ENCODE peak calls at places on chromosomes 6 and 20, in eight cellular contexts. One of them, this sample, is unnamed.

GRCh38 chr6:1240766-1241165 is 71.1 kb upstream of the FOXQ1 start:
- DNase-seq in AG10803: peak; percentile 28
- DNase-seq in fibroblast of lung: no peak
- DNase-seq in AG04449: no peak
- DNase-seq in uterus: no peak
- DNase-seq in heart right ventricle: no peak
- DNase-seq in colonic mucosa: no peak
- DNase-seq in cardiac muscle cell: peak; percentile 2
- DNase-seq in this sample: no peak

GRCh38 chr6:139863356-139863755 is 488.9 kb upstream of the CITED2 start:
- DNase-seq in AG10803: peak; percentile 73
- DNase-seq in fibroblast of lung: peak; percentile 48
- DNase-seq in AG04449: peak; percentile 54
- DNase-seq in uterus: no peak
- DNase-seq in heart right ventricle: no peak
- DNase-seq in colonic mucosa: no peak
- DNase-seq in cardiac muscle cell: no peak
- DNase-seq in this sample: no peak

GRCh38 chr6:41429506-41430504 is 94.4 kb downstream of the NCR2 start:
- DNase-seq in AG10803: no peak
- DNase-seq in fibroblast of lung: peak; percentile 20
- DNase-seq in AG04449: no peak
- DNase-seq in uterus: no peak
- DNase-seq in heart right ventricle: no peak
- DNase-seq in colonic mucosa: no peak
- DNase-seq in cardiac muscle cell: no peak
- DNase-seq in this sample: no peak

GRCh38 chr6:158647501-158647900 is 2.4 kb upstream of the SYTL3 start:
- DNase-seq in AG10803: peak; percentile 57
- DNase-seq in fibroblast of lung: peak; percentile 55
- DNase-seq in AG04449: no peak
- DNase-seq in uterus: no peak
- DNase-seq in heart right ventricle: no peak
- DNase-seq in colonic mucosa: peak; percentile 4
- DNase-seq in cardiac muscle cell: no peak
- DNase-seq in this sample: no peak

GRCh38 chr20:63254536-63255384 is 497 bp upstream of the NKAIN4 start:
- DNase-seq in AG10803: no peak
- DNase-seq in fibroblast of lung: no peak
- DNase-seq in AG04449: no peak
- DNase-seq in uterus: no peak
- DNase-seq in heart right ventricle: no peak
- DNase-seq in colonic mucosa: no peak
- DNase-seq in cardiac muscle cell: no peak
- DNase-seq in this sample: no peak

GRCh38 chr6:158219229-158219628 is 51.1 kb downstream of the GTF2H5 start:
- DNase-seq in AG10803: peak; percentile 98
- DNase-seq in fibroblast of lung: peak; percentile 75
- DNase-seq in AG04449: peak; percentile 92
- DNase-seq in uterus: no peak
- DNase-seq in heart right ventricle: no peak
- DNase-seq in colonic mucosa: peak; percentile 58
- DNase-seq in cardiac muscle cell: peak; percentile 95
- DNase-seq in this sample: no peak

GRCh38 chr6:67352717-67353116 is 1282.4 kb upstream of the ADGRB3 start:
- DNase-seq in AG10803: no peak
- DNase-seq in fibroblast of lung: no peak
- DNase-seq in AG04449: no peak
- DNase-seq in uterus: no peak
- DNase-seq in heart right ventricle: no peak
- DNase-seq in colonic mucosa: no peak
- DNase-seq in cardiac muscle cell: no peak
- DNase-seq in this sample: no peak

GRCh38 chr20:33685328-33686007 is 717 bp downstream of the E2F1 start:
- DNase-seq in AG10803: no peak
- DNase-seq in fibroblast of lung: no peak
- DNase-seq in AG04449: no peak
- DNase-seq in uterus: no peak
- DNase-seq in heart right ventricle: no peak
- DNase-seq in colonic mucosa: peak; percentile 77
- DNase-seq in cardiac muscle cell: no peak
- DNase-seq in this sample: no peak

GRCh38 chr6:107231243-107231642 is 115.9 kb upstream of the BEND3 start:
- DNase-seq in AG10803: no peak
- DNase-seq in fibroblast of lung: no peak
- DNase-seq in AG04449: no peak
- DNase-seq in uterus: no peak
- DNase-seq in heart right ventricle: no peak
- DNase-seq in colonic mucosa: no peak
- DNase-seq in cardiac muscle cell: no peak
- DNase-seq in this sample: no peak

GRCh38 chr6:15265787-15266186 is 19.9 kb downstream of the JARID2 start:
- DNase-seq in AG10803: no peak
- DNase-seq in fibroblast of lung: no peak
- DNase-seq in AG04449: no peak
- DNase-seq in uterus: no peak
- DNase-seq in heart right ventricle: no peak
- DNase-seq in colonic mucosa: no peak
- DNase-seq in cardiac muscle cell: no peak
- DNase-seq in this sample: no peak

GRCh38 chr6:111984081-111984480 is 69.8 kb upstream of the CCN6 start:
- DNase-seq in AG10803: no peak
- DNase-seq in fibroblast of lung: no peak
- DNase-seq in AG04449: no peak
- DNase-seq in uterus: no peak
- DNase-seq in heart right ventricle: no peak
- DNase-seq in colonic mucosa: no peak
- DNase-seq in cardiac muscle cell: no peak
- DNase-seq in this sample: no peak

GRCh38 chr20:49368596-49368995 is 90.7 kb upstream of the ZNFX1 start:
- DNase-seq in AG10803: no peak
- DNase-seq in fibroblast of lung: no peak
- DNase-seq in AG04449: no peak
- DNase-seq in uterus: no peak
- DNase-seq in heart right ventricle: no peak
- DNase-seq in colonic mucosa: no peak
- DNase-seq in cardiac muscle cell: no peak
- DNase-seq in this sample: no peak

GRCh38 chr6:169590376-169590939 is 111.4 kb downstream of the WDR27 start:
- DNase-seq in AG10803: no peak
- DNase-seq in fibroblast of lung: no peak
- DNase-seq in AG04449: no peak
- DNase-seq in uterus: no peak
- DNase-seq in heart right ventricle: no peak
- DNase-seq in colonic mucosa: no peak
- DNase-seq in cardiac muscle cell: no peak
- DNase-seq in this sample: no peak

GRCh38 chr20:46202758-46203509 is 84.8 kb downstream of the CD40 start:
- DNase-seq in AG10803: no peak
- DNase-seq in fibroblast of lung: no peak
- DNase-seq in AG04449: no peak
- DNase-seq in uterus: peak; percentile 58
- DNase-seq in heart right ventricle: no peak
- DNase-seq in colonic mucosa: peak; percentile 28
- DNase-seq in cardiac muscle cell: peak; percentile 54
- DNase-seq in this sample: no peak

GRCh38 chr6:130970839-130971410 is 92.1 kb downstream of the EPB41L2 start:
- DNase-seq in AG10803: no peak
- DNase-seq in fibroblast of lung: peak; percentile 36
- DNase-seq in AG04449: no peak
- DNase-seq in uterus: no peak
- DNase-seq in heart right ventricle: no peak
- DNase-seq in colonic mucosa: no peak
- DNase-seq in cardiac muscle cell: no peak
- DNase-seq in this sample: no peak

GRCh38 chr20:41011551-41012067 is 17.0 kb upstream of the TOP1 start:
- DNase-seq in AG10803: no peak
- DNase-seq in fibroblast of lung: no peak
- DNase-seq in AG04449: no peak
- DNase-seq in uterus: no peak
- DNase-seq in heart right ventricle: no peak
- DNase-seq in colonic mucosa: no peak
- DNase-seq in cardiac muscle cell: no peak
- DNase-seq in this sample: no peak

GRCh38 chr20:25394996-25395395 is 4.4 kb upstream of the ABHD12 start:
- DNase-seq in AG10803: no peak
- DNase-seq in fibroblast of lung: no peak
- DNase-seq in AG04449: no peak
- DNase-seq in uterus: no peak
- DNase-seq in heart right ventricle: no peak
- DNase-seq in colonic mucosa: no peak
- DNase-seq in cardiac muscle cell: no peak
- DNase-seq in this sample: no peak

GRCh38 chr20:25399038-25399430 is 8.4 kb upstream of the ABHD12 start:
- DNase-seq in AG10803: peak; percentile 79
- DNase-seq in fibroblast of lung: peak; percentile 62
- DNase-seq in AG04449: peak; percentile 59
- DNase-seq in uterus: peak; percentile 29
- DNase-seq in heart right ventricle: peak; percentile 31
- DNase-seq in colonic mucosa: peak; percentile 56
- DNase-seq in cardiac muscle cell: peak; percentile 82
- DNase-seq in this sample: peak; percentile 66

GRCh38 chr20:25397081-25397480 is 6.4 kb upstream of the ABHD12 start:
- DNase-seq in AG10803: no peak
- DNase-seq in fibroblast of lung: no peak
- DNase-seq in AG04449: no peak
- DNase-seq in uterus: no peak
- DNase-seq in heart right ventricle: no peak
- DNase-seq in colonic mucosa: peak; percentile 43
- DNase-seq in cardiac muscle cell: no peak
- DNase-seq in this sample: no peak

GRCh38 chr20:25398363-25399037 is 7.9 kb upstream of the ABHD12 start:
- DNase-seq in AG10803: no peak
- DNase-seq in fibroblast of lung: no peak
- DNase-seq in AG04449: no peak
- DNase-seq in uterus: no peak
- DNase-seq in heart right ventricle: no peak
- DNase-seq in colonic mucosa: no peak
- DNase-seq in cardiac muscle cell: no peak
- DNase-seq in this sample: no peak

DNA sequence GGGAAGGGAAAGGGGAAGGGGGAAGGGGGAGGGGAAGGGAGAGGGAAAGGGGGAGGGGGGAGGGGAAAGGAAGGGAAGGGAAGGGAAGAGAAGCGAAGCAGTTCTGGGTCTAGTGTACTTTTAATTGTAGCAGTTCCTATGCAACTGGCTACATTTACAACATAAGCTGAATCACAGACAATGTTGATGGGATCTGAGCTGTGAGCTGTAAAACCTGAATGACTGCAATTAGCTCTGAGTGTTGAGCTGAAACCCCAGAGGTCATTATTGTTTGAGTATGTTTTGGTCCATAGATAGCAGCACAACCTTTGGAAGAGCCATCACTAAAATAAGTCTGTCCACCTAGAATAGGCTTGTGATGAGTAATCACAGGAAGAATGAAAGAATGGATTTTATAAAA is 7.2 kb upstream of the ABHD12 start:
- DNase-seq in AG10803: no peak
- DNase-seq in fibroblast of lung: peak; percentile 11
- DNase-seq in AG04449: no peak
- DNase-seq in uterus: no peak
- DNase-seq in heart right ventricle: no peak
- DNase-seq in colonic mucosa: peak; percentile 50
- DNase-seq in cardiac muscle cell: no peak
- DNase-seq in this sample: no peak
- TF ChIP-seq CTCF in AG10803: no peak
- TF ChIP-seq CTCF in fibroblast of lung: no peak
- TF ChIP-seq CTCF in AG04449: no peak
- TF ChIP-seq CTCF in uterus: no peak
- TF ChIP-seq CTCF in heart right ventricle: no peak
- TF ChIP-seq CTCF in colonic mucosa: no peak
- TF ChIP-seq CTCF in cardiac muscle cell: no peak
- TF ChIP-seq CTCF in this sample: no peak

GRCh38 chr6:117829594-117830319 is 77.3 kb upstream of the SLC35F1 start:
- DNase-seq in AG10803: peak; percentile 4
- DNase-seq in fibroblast of lung: peak; percentile 45
- DNase-seq in AG04449: no peak
- DNase-seq in uterus: no peak
- DNase-seq in heart right ventricle: no peak
- DNase-seq in colonic mucosa: no peak
- DNase-seq in cardiac muscle cell: peak; percentile 20
- DNase-seq in this sample: peak; percentile 41
- H3K4me3 ChIP-seq in AG10803: peak overlapping the region; percentile 14
- H3K4me3 ChIP-seq in fibroblast of lung: peak overlapping the region; percentile 42
- H3K4me3 ChIP-seq in AG04449: peak overlapping the region; percentile 43
- H3K4me3 ChIP-seq in uterus: no peak overlapping the region
- H3K4me3 ChIP-seq in heart right ventricle: no peak overlapping the region
- H3K4me3 ChIP-seq in colonic mucosa: no peak overlapping the region
- H3K4me3 ChIP-seq in cardiac muscle cell: peak overlapping the region; percentile 41
- H3K4me3 ChIP-seq in this sample: peak overlapping the region; percentile 52

GRCh38 chr20:55094353-55094861 is 619.0 kb downstream of the DOK5 start:
- DNase-seq in AG10803: no peak
- DNase-seq in fibroblast of lung: no peak
- DNase-seq in AG04449: no peak
- DNase-seq in uterus: no peak
- DNase-seq in heart right ventricle: no peak
- DNase-seq in colonic mucosa: no peak
- DNase-seq in cardiac muscle cell: no peak
- DNase-seq in this sample: no peak

GRCh38 chr20:55095745-55096450 is 620.5 kb downstream of the DOK5 start:
- DNase-seq in AG10803: no peak
- DNase-seq in fibroblast of lung: peak; percentile 21
- DNase-seq in AG04449: no peak
- DNase-seq in uterus: no peak
- DNase-seq in heart right ventricle: no peak
- DNase-seq in colonic mucosa: no peak
- DNase-seq in cardiac muscle cell: no peak
- DNase-seq in this sample: no peak

GRCh38 chr20:55086421-55086820 is 611.0 kb downstream of the DOK5 start:
- DNase-seq in AG10803: no peak
- DNase-seq in fibroblast of lung: no peak
- DNase-seq in AG04449: no peak
- DNase-seq in uterus: no peak
- DNase-seq in heart right ventricle: no peak
- DNase-seq in colonic mucosa: no peak
- DNase-seq in cardiac muscle cell: no peak
- DNase-seq in this sample: no peak

GRCh38 chr20:55090301-55090700 is 614.9 kb downstream of the DOK5 start:
- DNase-seq in AG10803: no peak
- DNase-seq in fibroblast of lung: no peak
- DNase-seq in AG04449: no peak
- DNase-seq in uterus: no peak
- DNase-seq in heart right ventricle: no peak
- DNase-seq in colonic mucosa: no peak
- DNase-seq in cardiac muscle cell: no peak
- DNase-seq in this sample: no peak
- TF ChIP-seq CTCF in AG10803: no peak
- TF ChIP-seq CTCF in fibroblast of lung: no peak
- TF ChIP-seq CTCF in AG04449: no peak
- TF ChIP-seq CTCF in uterus: no peak
- TF ChIP-seq CTCF in heart right ventricle: no peak
- TF ChIP-seq CTCF in colonic mucosa: no peak
- TF ChIP-seq CTCF in cardiac muscle cell: no peak
- TF ChIP-seq CTCF in this sample: no peak

DNA sequence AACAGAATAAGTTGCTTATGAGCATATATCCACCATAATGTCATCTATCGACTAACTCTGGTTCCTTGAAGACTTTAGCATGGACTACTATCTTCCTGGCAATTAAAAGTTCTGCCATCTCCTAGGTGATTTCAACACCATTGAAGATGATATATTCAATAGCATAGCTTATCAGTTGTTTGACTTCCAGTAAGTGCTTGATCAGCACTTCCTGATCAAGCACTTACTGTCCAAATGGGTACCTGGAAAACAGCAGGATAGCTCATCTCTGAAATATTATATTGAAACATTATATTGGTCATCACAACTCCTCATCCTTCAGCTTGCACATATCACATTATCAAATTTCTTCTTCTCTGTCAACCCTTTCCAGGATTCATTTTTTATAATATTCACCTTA is 75.5 kb upstream of the HMGCLL1 start:
- DNase-seq in AG10803: no peak
- DNase-seq in fibroblast of lung: no peak
- DNase-seq in AG04449: no peak
- DNase-seq in uterus: no peak
- DNase-seq in heart right ventricle: no peak
- DNase-seq in colonic mucosa: no peak
- DNase-seq in cardiac muscle cell: no peak
- DNase-seq in this sample: no peak
- H3K4me3 ChIP-seq in AG10803: no peak overlapping the region
- H3K4me3 ChIP-seq in fibroblast of lung: no peak overlapping the region
- H3K4me3 ChIP-seq in AG04449: no peak overlapping the region
- H3K4me3 ChIP-seq in uterus: no peak overlapping the region
- H3K4me3 ChIP-seq in heart right ventricle: no peak overlapping the region
- H3K4me3 ChIP-seq in colonic mucosa: no peak overlapping the region
- H3K4me3 ChIP-seq in cardiac muscle cell: no peak overlapping the region
- H3K4me3 ChIP-seq in this sample: no peak overlapping the region